ENCODE peak calls at places on chromosomes 11 and 22, in four cellular contexts. W, P, M and C are unnamed samples.

GRCh38 chr22:37300551-37301017 is 18.3 kb downstream of the CYTH4 start:
- DNase-seq in W (no peak), P (no peak), M (no peak), C (no peak)

GRCh38 chr11:124769804-124770774 is 8.0 kb upstream of the ESAM start:
- DNase-seq in P (peak), W (no peak), M (no peak), C (peak)

GRCh38 chr22:47547881-47548630 is 785.6 kb downstream of the TBC1D22A start:
- DNase-seq in M (no peak), W (no peak), P (no peak), C (no peak)

GRCh38 chr11:114273890-114274635 is 22.1 kb upstream of the NNMT start:
- DNase-seq in M (peak), W (no peak), P (no peak), C (no peak)

GRCh38 chr22:48358886-48359612 is 1468.6 kb downstream of the BRD1 start:
- DNase-seq in M (no peak), W (no peak), P (no peak), C (no peak)

GRCh38 chr11:130409618-130410388 is 18.6 kb downstream of the ADAMTS8 start:
- DNase-seq in W (no peak), M (no peak), P (no peak), C (no peak)

GRCh38 chr11:94864646-94865045 is 96.5 kb downstream of the AMOTL1 start:
- DNase-seq in W (no peak), M (no peak), P (no peak), C (no peak)

GRCh38 chr22:29002603-29003002 is 59.0 kb downstream of the C22orf31 start:
- DNase-seq in M (no peak), P (no peak), W (no peak), C (no peak)

GRCh38 chr22:35797411-35797810 is 79.7 kb downstream of the APOL5 start:
- DNase-seq in W (no peak), P (no peak), M (no peak), C (no peak)

GRCh38 chr11:8262552-8263108 is 1.0 kb downstream of the LMO1 start:
- DNase-seq in P (peak), W (peak), M (no peak), C (no peak)

GRCh38 chr11:62149986-62150886 is 26.4 kb downstream of the INCENP start:
- DNase-seq in W (no peak), P (no peak), M (no peak), C (no peak)

GRCh38 chr11:783581-784015 is 6.3 kb downstream of the CEND1 start:
- DNase-seq in W (peak), P (peak), M (no peak), C (peak)

GRCh38 chr22:42683599-42684283 is 34.5 kb upstream of the CYB5R3 start:
- DNase-seq in M (no peak), P (peak), W (no peak), C (no peak)

DNA sequence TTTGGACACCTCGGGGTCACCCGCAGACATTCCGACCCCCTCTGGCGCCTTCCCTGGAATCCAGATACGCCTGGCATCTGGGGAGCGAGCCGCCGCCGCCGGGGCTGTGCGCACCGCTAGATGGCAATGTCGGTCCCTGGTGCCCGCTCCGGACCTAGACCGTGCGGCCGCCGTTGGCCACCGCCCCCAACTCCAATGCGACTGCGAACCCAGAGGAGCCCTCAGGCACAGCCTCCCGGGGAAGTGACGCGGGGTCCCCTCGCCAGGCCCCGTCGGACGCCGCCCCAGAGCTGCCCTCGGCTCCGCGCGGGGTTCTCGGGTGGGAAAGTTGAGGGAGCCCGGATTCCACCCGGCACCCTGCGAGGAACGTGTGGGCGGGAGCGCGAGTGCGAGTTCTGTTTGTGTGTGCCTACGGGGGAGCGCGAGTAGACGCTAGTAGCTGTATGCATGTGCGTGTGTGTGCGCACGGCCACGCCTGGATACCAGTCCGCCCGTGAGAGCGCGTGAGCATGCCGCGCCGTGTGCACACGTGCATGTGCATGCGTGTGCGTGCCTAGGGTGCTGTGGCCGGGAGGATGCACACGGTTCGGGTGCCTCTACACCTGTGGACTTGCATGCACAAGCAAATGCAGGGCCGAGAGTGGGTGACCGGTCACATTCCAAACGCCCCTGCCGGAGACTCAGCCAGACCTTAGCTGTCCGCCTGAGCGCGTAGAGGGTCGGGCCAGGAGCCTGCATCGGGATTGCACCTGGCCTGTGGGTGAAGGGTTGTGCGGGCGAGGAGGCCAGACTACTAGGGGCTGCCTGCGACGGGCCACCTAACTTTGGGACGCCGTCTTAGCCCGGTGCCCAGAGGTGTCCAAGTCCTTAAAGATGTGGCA is 1.9 kb downstream of the CHRM4 start:
- DNase-seq in P (peak), W (peak), M (peak), C (no peak)
- H3K4me3 ChIP-seq in P (peak), W (peak), M (no peak), C (peak)

GRCh38 chr22:17541476-17541875 is 21.8 kb upstream of the SLC25A18 start:
- DNase-seq in M (no peak), W (no peak), P (no peak), C (no peak)
- TF ChIP-seq CTCF in M (no peak), W (no peak), P (no peak), C (no peak)

DNA sequence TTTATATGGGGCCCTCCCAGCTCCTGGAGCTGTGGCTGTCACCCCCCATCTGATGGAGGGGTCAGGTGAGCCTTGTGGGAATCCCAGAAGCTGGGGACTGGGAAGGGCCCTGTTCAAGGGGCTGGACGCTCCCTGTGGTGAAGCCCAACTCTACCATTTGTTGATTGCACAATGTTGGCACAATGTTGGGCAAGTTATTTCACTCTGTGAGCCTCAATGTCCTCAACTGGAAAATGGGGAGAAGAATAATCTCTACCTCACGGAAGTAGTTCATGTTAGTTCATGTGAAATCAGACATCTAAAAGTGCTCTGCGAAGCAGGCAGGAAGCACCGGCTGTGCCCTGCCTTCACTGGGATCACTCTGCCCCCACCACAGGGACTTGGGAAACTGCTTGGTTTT is 817 bp upstream of the PRR5 start:
- DNase-seq in P (no peak), W (no peak), M (no peak), C (no peak)
- H3K4me3 ChIP-seq in P (no peak), W (no peak), M (no peak), C (no peak)

DNA sequence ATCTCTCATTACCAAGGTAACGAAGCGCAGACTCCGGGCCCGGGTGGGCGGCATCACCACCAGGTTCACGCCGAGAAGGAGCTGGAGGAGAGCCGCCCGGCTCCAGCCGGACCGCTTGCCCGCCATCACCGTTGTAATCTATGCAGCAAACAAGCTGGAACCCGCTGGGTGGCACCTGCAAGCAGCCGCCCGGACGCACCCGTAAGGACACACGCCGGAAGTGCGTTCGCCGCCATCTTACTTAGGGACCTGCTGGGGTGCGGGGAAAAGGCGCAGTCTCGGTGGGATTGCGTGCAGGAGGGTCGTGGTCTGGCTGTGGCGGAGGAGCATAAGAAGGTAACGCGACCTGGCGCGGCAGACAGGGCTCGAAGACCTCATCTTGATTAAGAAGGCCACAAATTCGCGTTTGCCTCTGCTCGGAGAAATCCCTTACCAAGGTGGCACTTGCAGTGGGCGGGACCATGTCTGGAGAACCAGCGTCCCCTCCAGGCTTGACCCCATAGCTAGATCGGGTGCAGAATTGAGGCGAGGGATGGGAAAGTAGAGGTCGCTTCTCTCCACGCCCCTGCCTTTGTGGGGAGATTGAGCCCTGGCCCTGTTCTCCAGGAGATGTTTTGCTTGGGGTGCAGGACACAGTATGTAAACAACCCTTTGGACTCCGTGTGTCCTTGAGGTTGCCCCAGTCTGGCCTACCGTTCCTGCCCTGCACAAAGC is at the start of gene ACP2:
- DNase-seq in M (peak), P (peak), W (peak), C (peak)
- TF ChIP-seq CTCF in M (no peak), P (peak), W (no peak), C (peak)

GRCh38 chr11:1920128-1920908 is 815 bp downstream of the TNNT3 start:
- DNase-seq in P (no peak), W (no peak), M (no peak), C (no peak)
- H3K4me3 ChIP-seq in P (no peak), W (no peak), M (no peak), C (no peak)